ENCODE peak calls at places on chromosomes 12 and 14, in six cellular contexts. One of them, this sample, is unnamed. For H3K4me1, the result is how much of the 10 kb centered on the place peaks cover.

GRCh38 chr12:67765969-67766368 is 117.4 kb downstream of the DYRK2 start:
- DNase-seq in neuronal stem cell: no peak
- DNase-seq in mesendoderm: no peak
- DNase-seq in IMR-90: no peak
- DNase-seq in H9: no peak
- DNase-seq in H1: no peak
- DNase-seq in this sample: no peak

GRCh38 chr14:37384870-37385596 is 187.3 kb downstream of the MIPOL1 start:
- DNase-seq in neuronal stem cell: no peak
- DNase-seq in mesendoderm: no peak
- DNase-seq in IMR-90: no peak
- DNase-seq in H9: no peak
- DNase-seq in H1: no peak
- DNase-seq in this sample: no peak

GRCh38 chr12:43112101-43112661 is 439.8 kb downstream of the ADAMTS20 start:
- DNase-seq in neuronal stem cell: no peak
- DNase-seq in mesendoderm: no peak
- DNase-seq in IMR-90: no peak
- DNase-seq in H9: no peak
- DNase-seq in H1: no peak
- DNase-seq in this sample: peak

GRCh38 chr12:111596985-111597730 is 2.0 kb downstream of the ATXN2 start:
- DNase-seq in neuronal stem cell: peak
- DNase-seq in mesendoderm: peak
- DNase-seq in IMR-90: peak
- DNase-seq in H9: peak
- DNase-seq in H1: peak
- DNase-seq in this sample: peak

GRCh38 chr12:105670664-105671063 is 340.2 kb downstream of the C12orf75 start:
- DNase-seq in neuronal stem cell: no peak
- DNase-seq in mesendoderm: peak
- DNase-seq in IMR-90: no peak
- DNase-seq in H9: no peak
- DNase-seq in H1: no peak
- DNase-seq in this sample: no peak

GRCh38 chr14:106442857-106443256 is 916.5 kb downstream of the TMEM121 start:
- DNase-seq in neuronal stem cell: no peak
- DNase-seq in mesendoderm: no peak
- DNase-seq in IMR-90: no peak
- DNase-seq in H9: no peak
- DNase-seq in H1: no peak
- DNase-seq in this sample: no peak

GRCh38 chr14:85319998-85320397 is 209.9 kb upstream of the FLRT2 start:
- DNase-seq in neuronal stem cell: no peak
- DNase-seq in mesendoderm: no peak
- DNase-seq in IMR-90: peak
- DNase-seq in H9: no peak
- DNase-seq in H1: no peak
- DNase-seq in this sample: peak

GRCh38 chr14:75399819-75400678 is 27.8 kb upstream of the JDP2 start:
- DNase-seq in neuronal stem cell: no peak
- DNase-seq in mesendoderm: peak
- DNase-seq in IMR-90: no peak
- DNase-seq in H9: no peak
- DNase-seq in H1: no peak
- DNase-seq in this sample: no peak

GRCh38 chr12:1795221-1795784 is 25.1 kb upstream of the LRTM2 start:
- DNase-seq in neuronal stem cell: no peak
- DNase-seq in mesendoderm: peak
- DNase-seq in IMR-90: no peak
- DNase-seq in H9: peak
- DNase-seq in H1: no peak
- DNase-seq in this sample: no peak

GRCh38 chr14:93764211-93764659 is 24.1 kb downstream of the PRIMA1 start:
- DNase-seq in neuronal stem cell: no peak
- DNase-seq in mesendoderm: no peak
- DNase-seq in IMR-90: peak
- DNase-seq in H9: no peak
- DNase-seq in H1: no peak
- DNase-seq in this sample: no peak

GRCh38 chr12:89450922-89451321 is 73.7 kb downstream of the GALNT4 start:
- DNase-seq in neuronal stem cell: no peak
- DNase-seq in mesendoderm: peak
- DNase-seq in IMR-90: peak
- DNase-seq in H9: no peak
- DNase-seq in H1: no peak
- DNase-seq in this sample: peak

GRCh38 chr14:61042220-61042619 is 61.2 kb downstream of the SLC38A6 start:
- DNase-seq in neuronal stem cell: no peak
- DNase-seq in mesendoderm: no peak
- DNase-seq in IMR-90: no peak
- DNase-seq in H9: no peak
- DNase-seq in H1: no peak
- DNase-seq in this sample: no peak

GRCh38 chr14:76337619-76338545 is 38.1 kb upstream of the ESRRB start:
- DNase-seq in neuronal stem cell: no peak
- DNase-seq in mesendoderm: no peak
- DNase-seq in IMR-90: no peak
- DNase-seq in H9: no peak
- DNase-seq in H1: no peak
- DNase-seq in this sample: no peak

GRCh38 chr14:92527724-92528123 is 14.1 kb downstream of the RIN3 start:
- DNase-seq in neuronal stem cell: no peak
- DNase-seq in mesendoderm: no peak
- DNase-seq in IMR-90: peak
- DNase-seq in H9: no peak
- DNase-seq in H1: no peak
- DNase-seq in this sample: peak

GRCh38 chr12:92143280-92143679 is 2.4 kb downstream of the BTG1 start:
- DNase-seq in neuronal stem cell: no peak
- DNase-seq in mesendoderm: no peak
- DNase-seq in IMR-90: no peak
- DNase-seq in H9: no peak
- DNase-seq in H1: no peak
- DNase-seq in this sample: peak

GRCh38 chr12:9673404-9674225 is 4.1 kb downstream of the CLEC2D start:
- DNase-seq in neuronal stem cell: no peak
- DNase-seq in mesendoderm: peak
- DNase-seq in IMR-90: peak
- DNase-seq in H9: peak
- DNase-seq in H1: no peak
- DNase-seq in this sample: peak

DNA sequence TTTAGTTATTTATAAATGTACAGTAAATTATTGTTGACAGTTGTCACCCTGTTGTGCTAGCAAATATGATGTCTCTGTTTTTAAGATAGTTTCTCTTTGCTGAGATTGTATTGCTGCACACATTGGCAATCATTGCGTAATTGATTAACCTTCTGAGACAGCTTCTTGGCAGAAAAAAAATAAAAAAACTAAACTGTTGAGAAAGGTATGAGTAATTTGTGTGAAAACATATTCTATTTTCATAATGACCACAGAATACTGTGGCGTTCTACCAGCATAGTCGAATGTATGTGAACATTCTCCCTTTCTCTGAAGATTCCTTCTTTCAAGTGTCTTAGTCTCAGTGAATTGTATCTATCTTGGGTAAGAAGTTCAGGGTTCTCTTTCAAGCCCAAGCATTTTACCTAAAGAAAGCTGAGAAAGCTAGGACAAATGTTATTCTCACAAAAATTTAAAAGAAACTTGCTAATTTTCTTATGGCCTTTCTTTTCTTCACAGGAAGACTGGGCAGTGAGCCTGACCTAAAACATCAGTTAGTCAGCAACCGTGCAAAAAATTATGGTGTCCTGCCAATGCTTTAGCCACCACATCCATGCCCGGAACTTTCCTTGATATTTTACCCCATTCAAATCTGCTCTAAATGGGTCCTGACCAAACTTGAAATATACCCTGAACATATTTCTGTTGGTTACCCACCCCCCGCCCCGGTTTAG is 69.0 kb upstream of the REP15 start:
- DNase-seq in neuronal stem cell: no peak
- DNase-seq in mesendoderm: no peak
- DNase-seq in IMR-90: peak
- DNase-seq in H9: no peak
- DNase-seq in H1: no peak
- DNase-seq in this sample: peak
- H3K4me1 ChIP-seq in neuronal stem cell: under half
- H3K4me1 ChIP-seq in mesendoderm: under half
- H3K4me1 ChIP-seq in IMR-90: under half
- H3K4me1 ChIP-seq in H9: under half
- H3K4me1 ChIP-seq in H1: under half
- H3K4me1 ChIP-seq in this sample: under half

GRCh38 chr12:81591256-81591655 is 167.9 kb downstream of the PPFIA2 start:
- DNase-seq in neuronal stem cell: no peak
- DNase-seq in mesendoderm: no peak
- DNase-seq in IMR-90: no peak
- DNase-seq in H9: no peak
- DNase-seq in H1: no peak
- DNase-seq in this sample: no peak

GRCh38 chr12:81588609-81589008 is 170.5 kb downstream of the PPFIA2 start:
- DNase-seq in neuronal stem cell: no peak
- DNase-seq in mesendoderm: no peak
- DNase-seq in IMR-90: no peak
- DNase-seq in H9: no peak
- DNase-seq in H1: no peak
- DNase-seq in this sample: no peak

DNA sequence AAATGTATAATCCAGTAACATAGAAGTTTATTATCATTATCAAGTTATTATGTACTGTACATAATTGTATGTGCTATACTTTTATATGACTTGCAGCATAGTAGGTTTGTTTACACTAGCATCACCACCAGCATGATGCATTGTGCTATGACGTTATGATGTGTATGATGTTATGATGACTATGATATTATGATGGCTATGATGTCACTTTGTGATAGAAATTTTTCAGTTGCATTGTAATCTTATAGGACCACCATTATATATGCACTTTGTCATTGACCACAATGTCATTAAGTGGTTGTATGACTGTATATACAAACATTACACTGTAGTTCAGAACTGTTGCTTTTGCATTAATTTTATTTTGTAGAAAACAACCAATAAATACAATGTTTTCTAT is 173.4 kb downstream of the PPFIA2 start:
- DNase-seq in neuronal stem cell: no peak
- DNase-seq in mesendoderm: no peak
- DNase-seq in IMR-90: no peak
- DNase-seq in H9: no peak
- DNase-seq in H1: no peak
- DNase-seq in this sample: no peak
- H2BK15ac ChIP-seq in neuronal stem cell: no peak
- H2BK15ac ChIP-seq in mesendoderm: no peak
- H2BK15ac ChIP-seq in IMR-90: no peak
- H2BK15ac ChIP-seq in H9: no peak
- H2BK15ac ChIP-seq in H1: no peak
- H2BK15ac ChIP-seq in this sample: no peak

GRCh38 chr14:54669759-54670630 is 103.1 kb downstream of the SAMD4A start:
- DNase-seq in neuronal stem cell: no peak
- DNase-seq in mesendoderm: no peak
- DNase-seq in IMR-90: peak
- DNase-seq in H9: no peak
- DNase-seq in H1: no peak
- DNase-seq in this sample: peak
- H3K4me1 ChIP-seq in neuronal stem cell: under half
- H3K4me1 ChIP-seq in mesendoderm: under half
- H3K4me1 ChIP-seq in IMR-90: under half
- H3K4me1 ChIP-seq in H9: under half
- H3K4me1 ChIP-seq in H1: under half
- H3K4me1 ChIP-seq in this sample: under half

GRCh38 chr12:63889721-63890509 is 45.4 kb downstream of the SRGAP1 start:
- DNase-seq in neuronal stem cell: no peak
- DNase-seq in mesendoderm: peak
- DNase-seq in IMR-90: no peak
- DNase-seq in H9: no peak
- DNase-seq in H1: no peak
- DNase-seq in this sample: no peak

GRCh38 chr12:63894132-63894531 is 49.6 kb downstream of the SRGAP1 start:
- DNase-seq in neuronal stem cell: no peak
- DNase-seq in mesendoderm: no peak
- DNase-seq in IMR-90: no peak
- DNase-seq in H9: no peak
- DNase-seq in H1: no peak
- DNase-seq in this sample: peak

GRCh38 chr12:63889236-63889635 is 44.7 kb downstream of the SRGAP1 start:
- DNase-seq in neuronal stem cell: no peak
- DNase-seq in mesendoderm: peak
- DNase-seq in IMR-90: peak
- DNase-seq in H9: no peak
- DNase-seq in H1: no peak
- DNase-seq in this sample: peak

GRCh38 chr12:63895841-63896240 is 51.3 kb downstream of the SRGAP1 start:
- DNase-seq in neuronal stem cell: no peak
- DNase-seq in mesendoderm: no peak
- DNase-seq in IMR-90: no peak
- DNase-seq in H9: no peak
- DNase-seq in H1: no peak
- DNase-seq in this sample: no peak

DNA sequence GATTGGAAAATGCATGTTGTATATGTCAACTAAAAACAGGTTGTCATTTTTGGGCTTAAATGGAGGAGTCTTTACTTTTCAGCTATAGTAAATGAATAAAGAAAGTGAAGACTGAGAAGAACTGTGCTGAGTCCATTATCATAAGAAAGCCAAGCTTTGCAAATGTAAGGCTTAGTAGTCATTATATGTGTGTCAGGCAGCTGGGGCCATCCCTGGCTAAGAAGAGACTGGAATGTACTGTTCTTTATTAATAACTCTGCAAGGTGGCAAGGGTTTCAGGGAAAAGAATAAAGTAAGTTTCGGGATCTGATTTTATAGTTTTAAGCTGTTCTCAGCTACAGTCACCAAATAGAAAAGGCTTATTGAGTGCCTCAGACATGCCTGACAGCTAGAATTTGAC is 48.7 kb downstream of the SRGAP1 start:
- DNase-seq in neuronal stem cell: no peak
- DNase-seq in mesendoderm: no peak
- DNase-seq in IMR-90: no peak
- DNase-seq in H9: no peak
- DNase-seq in H1: no peak
- DNase-seq in this sample: no peak
- H2BK15ac ChIP-seq in neuronal stem cell: no peak
- H2BK15ac ChIP-seq in mesendoderm: no peak
- H2BK15ac ChIP-seq in IMR-90: no peak
- H2BK15ac ChIP-seq in H9: no peak
- H2BK15ac ChIP-seq in H1: no peak
- H2BK15ac ChIP-seq in this sample: no peak

This sample was measured in mesenchymal stem cell.